ENCODE peak calls at places on chromosomes 3 and 15, in seven cellular contexts. M is H1, B is left ventricle myocardium inferior, A is brain microvascular endothelial cell, X is breast epithelium, J is mucosa of descending colon, P is AG04449. Y is an unnamed sample.

GRCh38 chr15:101277943-101278564 is 769 bp upstream of the SELENOS start:
- DNase-seq in P (no peak), X (no peak), M (no peak), A (no peak), B (no peak), J (no peak), Y (no peak)

GRCh38 chr3:80338366-80338765 is 570.6 kb upstream of the ROBO1 start:
- DNase-seq in J (no peak), X (no peak), B (no peak), P (no peak), A (peak), M (no peak), Y (peak)

GRCh38 chr15:73388256-73388781 is 19.6 kb upstream of the HCN4 start:
- DNase-seq in M (no peak), P (peak), X (no peak), B (no peak), J (no peak), A (peak), Y (peak)

GRCh38 chr3:98095870-98096269 is 8.9 kb downstream of the OR5AC2 start:
- DNase-seq in A (no peak), B (no peak), M (no peak), P (no peak), J (no peak), X (no peak), Y (peak)

GRCh38 chr3:151501171-151501790 is 40.4 kb upstream of the IGSF10 start:
- DNase-seq in P (peak), B (no peak), A (no peak), J (no peak), M (no peak), X (no peak), Y (no peak)

GRCh38 chr3:112115161-112115739 is 17.8 kb downstream of the GCSAM start:
- DNase-seq in B (no peak), P (no peak), J (no peak), X (no peak), A (no peak), M (no peak), Y (no peak)

GRCh38 chr3:11774296-11774877 is 72.3 kb downstream of the TAMM41 start:
- DNase-seq in M (peak), B (no peak), P (no peak), A (peak), X (peak), J (peak), Y (peak)

GRCh38 chr3:132898131-132898530 is 140.1 kb upstream of the TMEM108 start:
- DNase-seq in A (no peak), P (no peak), X (no peak), B (no peak), M (no peak), J (no peak), Y (no peak)

GRCh38 chr3:11195201-11195600 is 40.9 kb downstream of the HRH1 start:
- DNase-seq in X (no peak), P (no peak), J (no peak), A (no peak), M (no peak), B (no peak), Y (no peak)

GRCh38 chr3:44833394-44833793 is 28.3 kb upstream of the TMEM42 start:
- DNase-seq in P (no peak), A (no peak), M (no peak), X (no peak), B (peak), J (no peak), Y (no peak)

GRCh38 chr15:62625421-62626033 is 417.0 kb upstream of the TPM1 start:
- DNase-seq in B (no peak), J (no peak), P (peak), M (no peak), X (no peak), A (no peak), Y (no peak)

GRCh38 chr15:66876423-66876730 is 174.3 kb downstream of the SMAD6 start:
- DNase-seq in P (no peak), J (no peak), A (no peak), X (no peak), B (no peak), M (no peak), Y (no peak)

GRCh38 chr15:36797128-36797527 is 217.7 kb downstream of the CDIN1 start:
- DNase-seq in J (no peak), M (no peak), B (no peak), P (no peak), X (no peak), A (no peak), Y (no peak)

GRCh38 chr3:194009892-194010533 is 125.9 kb upstream of the HES1 start:
- DNase-seq in J (no peak), P (no peak), B (no peak), A (no peak), X (no peak), M (no peak), Y (no peak)

GRCh38 chr15:68421798-68422402 is 10.1 kb downstream of the ITGA11 start:
- DNase-seq in P (no peak), A (no peak), J (no peak), X (peak), B (no peak), M (no peak), Y (no peak)

GRCh38 chr3:160124224-160124623 is 101.0 kb upstream of the C3orf80 start:
- DNase-seq in X (no peak), B (no peak), A (no peak), J (no peak), M (no peak), P (no peak), Y (no peak)

GRCh38 chr3:182803596-182803995 is 10.3 kb downstream of the ATP11B start:
- DNase-seq in B (no peak), P (no peak), X (no peak), M (no peak), J (no peak), A (no peak), Y (peak)

GRCh38 chr15:66481107-66481856 is 16.3 kb downstream of the SNAPC5 start:
- DNase-seq in P (no peak), J (no peak), X (no peak), M (no peak), A (no peak), B (no peak), Y (peak)

GRCh38 chr15:66815322-66815721 is 113.3 kb downstream of the SMAD6 start:
- DNase-seq in P (peak), X (no peak), M (no peak), A (peak), J (no peak), B (no peak), Y (peak)

GRCh38 chr3:151135548-151136337 is 50.3 kb downstream of the MED12L start:
- DNase-seq in M (no peak), J (no peak), B (no peak), X (no peak), P (no peak), A (no peak), Y (peak)

GRCh38 chr3:165339753-165340152 is 143.6 kb upstream of the SLITRK3 start:
- DNase-seq in M (no peak), A (peak), X (no peak), P (no peak), J (no peak), B (no peak), Y (peak)

GRCh38 chr3:33218072-33218445 is 551 bp downstream of the SUSD5 start:
- DNase-seq in M (no peak), B (no peak), P (no peak), X (no peak), J (no peak), A (peak), Y (no peak)

GRCh38 chr3:125166581-125166980 is 46.0 kb downstream of the SLC12A8 start:
- DNase-seq in A (no peak), B (no peak), M (no peak), P (no peak), X (no peak), J (no peak), Y (peak)

GRCh38 chr15:74587924-74588323 is 27.7 kb upstream of the CLK3 start:
- DNase-seq in J (no peak), P (no peak), B (no peak), M (no peak), X (no peak), A (no peak), Y (no peak)

GRCh38 chr3:102205647-102206046 is 229.2 kb upstream of the ZPLD1 start:
- DNase-seq in A (no peak), X (no peak), B (no peak), P (no peak), M (no peak), J (no peak), Y (no peak)

GRCh38 chr3:39540162-39540921 is 72.9 kb downstream of the MOBP start:
- DNase-seq in B (no peak), M (no peak), X (no peak), J (no peak), A (no peak), P (no peak), Y (peak)

GRCh38 chr3:124586126-124587052 is 143.9 kb upstream of the UMPS start:
- DNase-seq in P (no peak), A (no peak), X (no peak), J (no peak), M (no peak), B (no peak), Y (no peak)

GRCh38 chr3:179957264-179957845 is 79.4 kb downstream of the PEX5L start:
- DNase-seq in J (no peak), A (no peak), X (no peak), P (no peak), M (no peak), B (no peak), Y (no peak)

GRCh38 chr15:68019814-68020525 is 34.1 kb upstream of the PIAS1 start:
- DNase-seq in B (no peak), A (no peak), P (no peak), M (no peak), X (no peak), J (no peak), Y (no peak)

GRCh38 chr15:100250166-100250800 is 91.5 kb downstream of the ADAMTS17 start:
- DNase-seq in B (no peak), X (no peak), M (no peak), J (no peak), P (no peak), A (no peak), Y (no peak)

GRCh38 chr3:4356642-4357041 is 53.5 kb downstream of the SETMAR start:
- DNase-seq in B (no peak), P (no peak), M (no peak), X (no peak), A (no peak), J (no peak), Y (no peak)

GRCh38 chr3:4351872-4352271 is 48.7 kb downstream of the SETMAR start:
- DNase-seq in M (no peak), B (no peak), J (no peak), X (no peak), P (no peak), A (no peak), Y (no peak)

GRCh38 chr3:4356225-4356540 is 53.0 kb downstream of the SETMAR start:
- DNase-seq in P (no peak), M (no peak), X (no peak), B (no peak), J (no peak), A (no peak), Y (no peak)

GRCh38 chr3:4358273-4358672 is 55.1 kb downstream of the SETMAR start:
- DNase-seq in P (no peak), X (no peak), M (no peak), J (no peak), A (no peak), B (no peak), Y (no peak)

GRCh38 chr3:4355401-4356224 is 52.4 kb downstream of the SETMAR start:
- DNase-seq in B (peak), X (no peak), J (no peak), P (no peak), M (no peak), A (no peak), Y (no peak)
- H3K4me3 ChIP-seq in B (no peak), X (no peak), J (no peak), P (no peak), M (no peak), A (no peak), Y (no peak)

GRCh38 chr15:94451461-94451860 is 220.1 kb downstream of the MCTP2 start:
- DNase-seq in P (no peak), J (no peak), B (no peak), X (no peak), M (no peak), A (no peak), Y (peak)
- TF ChIP-seq CTCF in P (no peak), J (no peak), B (no peak), X (no peak), M (no peak), A (no peak), Y (no peak)

GRCh38 chr3:16311960-16312451 is 47.0 kb downstream of the OXNAD1 start:
- DNase-seq in A (no peak), P (no peak), X (peak), B (peak), M (no peak), J (no peak), Y (peak)

GRCh38 chr3:16307832-16308531 is 43.0 kb downstream of the OXNAD1 start:
- DNase-seq in X (no peak), B (no peak), A (peak), M (no peak), J (no peak), P (no peak), Y (no peak)

GRCh38 chr3:16308727-16309126 is 43.7 kb downstream of the OXNAD1 start:
- DNase-seq in P (no peak), X (no peak), J (no peak), A (no peak), B (no peak), M (no peak), Y (no peak)

GRCh38 chr3:16305121-16305541 is 40.1 kb downstream of the OXNAD1 start:
- DNase-seq in J (no peak), X (no peak), P (no peak), A (no peak), M (no peak), B (no peak), Y (no peak)

GRCh38 chr3:16309558-16309957 is 44.5 kb downstream of the OXNAD1 start:
- DNase-seq in B (no peak), X (no peak), J (no peak), M (no peak), A (peak), P (no peak), Y (peak)
- H3K4me3 ChIP-seq in B (no peak), X (no peak), J (no peak), M (no peak), A (no peak), P (no peak), Y (no peak)

DNA sequence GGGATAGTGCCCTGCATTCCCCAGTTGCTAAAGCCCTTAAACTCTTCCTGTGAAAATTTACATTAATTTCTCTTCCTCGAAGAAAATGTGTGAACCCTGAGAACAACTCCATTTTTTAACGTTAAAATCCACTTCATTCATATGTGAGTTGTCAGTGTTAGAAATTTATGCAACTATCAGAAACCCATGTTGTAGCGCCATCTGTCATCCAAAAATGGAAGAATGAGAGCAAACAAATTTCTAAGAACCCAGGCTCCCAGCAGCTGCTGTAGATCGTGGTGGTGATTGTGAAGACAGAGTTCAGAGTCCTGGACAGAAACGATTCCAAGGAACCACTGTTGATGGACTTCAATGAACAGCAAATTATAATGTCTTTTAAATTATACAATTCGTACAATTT is 179.7 kb upstream of the NDN start:
- DNase-seq in X (no peak), P (no peak), B (no peak), A (no peak), J (no peak), M (no peak), Y (no peak)
- TF ChIP-seq CTCF in X (no peak), P (no peak), B (peak), A (no peak), J (no peak), M (peak), Y (no peak)

GRCh38 chr3:14434541-14435151 is 32.2 kb downstream of the SLC6A6 start:
- DNase-seq in B (peak), X (peak), M (no peak), P (no peak), J (no peak), A (no peak), Y (no peak)

GRCh38 chr3:14434105-14434504 is 31.7 kb downstream of the SLC6A6 start:
- DNase-seq in P (no peak), M (no peak), B (no peak), A (no peak), X (no peak), J (no peak), Y (peak)

GRCh38 chr3:14432996-14433572 is 30.7 kb downstream of the SLC6A6 start:
- DNase-seq in P (no peak), B (no peak), M (no peak), J (no peak), X (no peak), A (no peak), Y (no peak)

GRCh38 chr3:14436954-14437281 is 34.5 kb downstream of the SLC6A6 start:
- DNase-seq in B (no peak), M (no peak), A (no peak), P (no peak), J (no peak), X (no peak), Y (no peak)

DNA sequence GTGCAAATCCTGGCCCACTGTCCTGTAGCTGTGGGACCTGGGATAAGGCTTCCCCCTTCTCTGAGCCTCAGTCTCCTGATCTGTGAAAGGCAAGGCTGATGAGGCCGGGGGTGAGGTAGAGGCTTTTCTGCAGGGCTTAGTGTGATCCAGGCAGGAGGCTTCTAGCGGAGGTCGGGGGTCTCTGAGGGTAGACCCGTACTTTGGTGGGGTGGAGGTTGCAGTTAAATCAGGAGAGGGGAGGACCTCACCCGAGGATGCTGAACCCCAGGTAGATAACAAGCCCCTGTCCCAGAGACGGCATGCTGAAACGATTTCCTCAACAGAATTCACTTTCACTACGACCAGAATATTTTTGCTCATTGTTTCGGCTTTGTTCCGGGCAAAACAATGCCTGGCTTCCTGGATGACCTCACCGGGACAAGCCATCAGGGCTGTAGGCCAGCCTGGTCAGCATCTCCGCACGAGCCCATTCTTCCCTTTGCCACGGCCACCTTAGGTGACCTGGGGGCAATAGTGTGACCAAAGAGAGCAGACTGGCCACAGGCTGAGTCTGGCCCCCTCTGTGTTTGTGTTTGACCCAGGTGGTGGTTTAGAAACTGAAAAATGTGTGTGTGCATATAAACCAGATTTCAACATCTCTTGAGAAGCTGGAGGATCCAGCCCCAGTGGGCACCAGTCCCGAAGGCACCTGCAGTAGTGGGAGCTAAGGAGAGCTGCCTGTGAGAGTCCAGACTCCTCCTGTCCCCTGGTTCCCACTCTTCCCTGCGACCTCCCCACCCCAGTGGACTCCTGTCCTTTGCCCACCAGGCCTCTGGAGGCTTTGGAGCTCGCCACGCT is 33.0 kb downstream of the SLC6A6 start:
- DNase-seq in M (no peak), P (no peak), J (no peak), X (no peak), B (no peak), A (no peak), Y (no peak)
- H3K4me3 ChIP-seq in M (no peak), P (no peak), J (no peak), X (no peak), B (peak), A (no peak), Y (no peak)

DNA sequence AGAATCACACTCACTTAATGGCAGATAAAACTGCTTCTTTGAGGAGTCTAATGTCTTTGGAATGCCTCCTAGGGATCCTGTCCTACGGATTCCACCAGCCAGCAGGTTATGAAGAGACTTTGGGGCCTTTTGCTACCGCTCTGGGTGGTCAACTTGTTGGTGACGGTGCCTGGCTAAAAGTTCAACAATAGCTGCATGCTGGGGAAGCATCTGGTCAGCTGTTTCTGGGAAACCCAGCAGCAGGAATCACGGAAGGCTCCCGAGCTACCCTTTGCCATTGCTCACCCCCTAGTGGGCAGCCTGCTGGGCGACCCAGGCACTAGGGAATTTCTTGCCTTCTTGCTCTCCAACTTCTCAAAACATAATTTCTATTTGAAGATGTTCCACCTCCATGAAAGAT is 263.3 kb downstream of the NEK10 start:
- DNase-seq in P (no peak), A (peak), J (peak), M (peak), X (no peak), B (no peak), Y (no peak)
- TF ChIP-seq CTCF in P (no peak), A (peak), J (no peak), M (peak), X (no peak), B (peak), Y (peak)